ENCODE peak calls at places on chromosomes 11 and 22, in ten cellular contexts. One of them, this sample, is unnamed.

GRCh38 chr11:67118801-67119576 is at the start of gene KDM2A:
- DNase-seq in H9: peak
- DNase-seq in fibroblast of the aortic adventitia: peak
- DNase-seq in tibial nerve: peak
- DNase-seq in GM12878: peak
- DNase-seq in sciatic nerve: peak
- DNase-seq in DMS153: peak
- DNase-seq in stimulated activated CD8-positive, alpha-beta memory T cell treated with anti-CD3 and anti-CD28 coated beads, Interleukin-4, amount 100 ng/mL, for 24 hours: peak
- DNase-seq in EL: peak
- DNase-seq in amygdala: peak
- DNase-seq in this sample: peak

GRCh38 chr11:16356057-16356750 is at the start of gene SOX6:
- DNase-seq in GM12878: no peak
- DNase-seq in EL: peak
- DNase-seq in amygdala: peak
- DNase-seq in tibial nerve: peak
- DNase-seq in DMS153: peak
- DNase-seq in fibroblast of the aortic adventitia: peak
- DNase-seq in sciatic nerve: no peak
- DNase-seq in H9: no peak
- DNase-seq in stimulated activated CD8-positive, alpha-beta memory T cell treated with anti-CD3 and anti-CD28 coated beads, Interleukin-4, amount 100 ng/mL, for 24 hours: no peak
- DNase-seq in this sample: no peak

GRCh38 chr11:111463276-111463675 is 48.9 kb downstream of the BTG4 start:
- DNase-seq in H9: no peak
- DNase-seq in GM12878: no peak
- DNase-seq in fibroblast of the aortic adventitia: no peak
- DNase-seq in sciatic nerve: no peak
- DNase-seq in tibial nerve: no peak
- DNase-seq in DMS153: no peak
- DNase-seq in stimulated activated CD8-positive, alpha-beta memory T cell treated with anti-CD3 and anti-CD28 coated beads, Interleukin-4, amount 100 ng/mL, for 24 hours: no peak
- DNase-seq in amygdala: no peak
- DNase-seq in EL: no peak
- DNase-seq in this sample: no peak

GRCh38 chr11:68370211-68371111 is 58.1 kb downstream of the LRP5 start:
- DNase-seq in stimulated activated CD8-positive, alpha-beta memory T cell treated with anti-CD3 and anti-CD28 coated beads, Interleukin-4, amount 100 ng/mL, for 24 hours: no peak
- DNase-seq in EL: no peak
- DNase-seq in H9: no peak
- DNase-seq in tibial nerve: no peak
- DNase-seq in DMS153: no peak
- DNase-seq in fibroblast of the aortic adventitia: peak
- DNase-seq in amygdala: no peak
- DNase-seq in sciatic nerve: no peak
- DNase-seq in GM12878: peak
- DNase-seq in this sample: no peak

GRCh38 chr11:57638005-57638760 is 11.5 kb downstream of the YPEL4 start:
- DNase-seq in stimulated activated CD8-positive, alpha-beta memory T cell treated with anti-CD3 and anti-CD28 coated beads, Interleukin-4, amount 100 ng/mL, for 24 hours: no peak
- DNase-seq in DMS153: peak
- DNase-seq in amygdala: peak
- DNase-seq in fibroblast of the aortic adventitia: peak
- DNase-seq in H9: peak
- DNase-seq in tibial nerve: no peak
- DNase-seq in EL: peak
- DNase-seq in sciatic nerve: peak
- DNase-seq in GM12878: no peak
- DNase-seq in this sample: peak

GRCh38 chr11:503179-503981 is 3.7 kb downstream of the RNH1 start:
- DNase-seq in stimulated activated CD8-positive, alpha-beta memory T cell treated with anti-CD3 and anti-CD28 coated beads, Interleukin-4, amount 100 ng/mL, for 24 hours: no peak
- DNase-seq in GM12878: peak
- DNase-seq in H9: no peak
- DNase-seq in amygdala: peak
- DNase-seq in sciatic nerve: peak
- DNase-seq in EL: no peak
- DNase-seq in DMS153: no peak
- DNase-seq in tibial nerve: peak
- DNase-seq in fibroblast of the aortic adventitia: peak
- DNase-seq in this sample: no peak

GRCh38 chr11:94243571-94244229 is 60.7 kb upstream of the IZUMO1R start:
- DNase-seq in tibial nerve: no peak
- DNase-seq in EL: no peak
- DNase-seq in stimulated activated CD8-positive, alpha-beta memory T cell treated with anti-CD3 and anti-CD28 coated beads, Interleukin-4, amount 100 ng/mL, for 24 hours: no peak
- DNase-seq in DMS153: no peak
- DNase-seq in GM12878: no peak
- DNase-seq in sciatic nerve: no peak
- DNase-seq in fibroblast of the aortic adventitia: no peak
- DNase-seq in amygdala: no peak
- DNase-seq in H9: no peak
- DNase-seq in this sample: no peak

GRCh38 chr11:108483163-108483562 is 15.0 kb downstream of the POGLUT3 start:
- DNase-seq in tibial nerve: no peak
- DNase-seq in EL: peak
- DNase-seq in stimulated activated CD8-positive, alpha-beta memory T cell treated with anti-CD3 and anti-CD28 coated beads, Interleukin-4, amount 100 ng/mL, for 24 hours: no peak
- DNase-seq in GM12878: no peak
- DNase-seq in DMS153: no peak
- DNase-seq in amygdala: no peak
- DNase-seq in sciatic nerve: no peak
- DNase-seq in fibroblast of the aortic adventitia: peak
- DNase-seq in H9: no peak
- DNase-seq in this sample: no peak

GRCh38 chr22:48574776-48575566 is 1252.7 kb downstream of the BRD1 start:
- DNase-seq in DMS153: peak
- DNase-seq in tibial nerve: no peak
- DNase-seq in sciatic nerve: peak
- DNase-seq in fibroblast of the aortic adventitia: no peak
- DNase-seq in GM12878: no peak
- DNase-seq in stimulated activated CD8-positive, alpha-beta memory T cell treated with anti-CD3 and anti-CD28 coated beads, Interleukin-4, amount 100 ng/mL, for 24 hours: peak
- DNase-seq in amygdala: peak
- DNase-seq in EL: peak
- DNase-seq in H9: peak
- DNase-seq in this sample: peak

GRCh38 chr22:45208993-45209838 is 31.5 kb downstream of the KIAA0930 start:
- DNase-seq in stimulated activated CD8-positive, alpha-beta memory T cell treated with anti-CD3 and anti-CD28 coated beads, Interleukin-4, amount 100 ng/mL, for 24 hours: peak
- DNase-seq in GM12878: no peak
- DNase-seq in H9: peak
- DNase-seq in sciatic nerve: peak
- DNase-seq in tibial nerve: no peak
- DNase-seq in DMS153: no peak
- DNase-seq in EL: peak
- DNase-seq in fibroblast of the aortic adventitia: peak
- DNase-seq in amygdala: peak
- DNase-seq in this sample: peak

GRCh38 chr11:34192481-34193401 is 87.3 kb downstream of the NAT10 start:
- DNase-seq in sciatic nerve: no peak
- DNase-seq in fibroblast of the aortic adventitia: peak
- DNase-seq in H9: no peak
- DNase-seq in amygdala: no peak
- DNase-seq in GM12878: no peak
- DNase-seq in DMS153: no peak
- DNase-seq in stimulated activated CD8-positive, alpha-beta memory T cell treated with anti-CD3 and anti-CD28 coated beads, Interleukin-4, amount 100 ng/mL, for 24 hours: no peak
- DNase-seq in EL: peak
- DNase-seq in tibial nerve: peak
- DNase-seq in this sample: no peak

GRCh38 chr11:72037554-72038311 is 39.0 kb downstream of the IL18BP start:
- DNase-seq in EL: no peak
- DNase-seq in fibroblast of the aortic adventitia: peak
- DNase-seq in sciatic nerve: no peak
- DNase-seq in DMS153: no peak
- DNase-seq in stimulated activated CD8-positive, alpha-beta memory T cell treated with anti-CD3 and anti-CD28 coated beads, Interleukin-4, amount 100 ng/mL, for 24 hours: no peak
- DNase-seq in amygdala: no peak
- DNase-seq in tibial nerve: no peak
- DNase-seq in H9: no peak
- DNase-seq in GM12878: no peak
- DNase-seq in this sample: no peak

GRCh38 chr22:50296658-50297490 is 10.6 kb downstream of the PLXNB2 start:
- DNase-seq in EL: no peak
- DNase-seq in amygdala: no peak
- DNase-seq in stimulated activated CD8-positive, alpha-beta memory T cell treated with anti-CD3 and anti-CD28 coated beads, Interleukin-4, amount 100 ng/mL, for 24 hours: no peak
- DNase-seq in fibroblast of the aortic adventitia: no peak
- DNase-seq in GM12878: no peak
- DNase-seq in sciatic nerve: no peak
- DNase-seq in DMS153: no peak
- DNase-seq in tibial nerve: no peak
- DNase-seq in H9: no peak
- DNase-seq in this sample: no peak

GRCh38 chr22:46107089-46107664 is 43.1 kb upstream of the PPARA start:
- DNase-seq in fibroblast of the aortic adventitia: no peak
- DNase-seq in DMS153: peak
- DNase-seq in stimulated activated CD8-positive, alpha-beta memory T cell treated with anti-CD3 and anti-CD28 coated beads, Interleukin-4, amount 100 ng/mL, for 24 hours: no peak
- DNase-seq in GM12878: no peak
- DNase-seq in H9: no peak
- DNase-seq in sciatic nerve: no peak
- DNase-seq in EL: no peak
- DNase-seq in amygdala: peak
- DNase-seq in tibial nerve: no peak
- DNase-seq in this sample: no peak

GRCh38 chr22:19130959-19131684 is at the start of gene TSSK2:
- DNase-seq in H9: peak
- DNase-seq in GM12878: no peak
- DNase-seq in stimulated activated CD8-positive, alpha-beta memory T cell treated with anti-CD3 and anti-CD28 coated beads, Interleukin-4, amount 100 ng/mL, for 24 hours: no peak
- DNase-seq in fibroblast of the aortic adventitia: no peak
- DNase-seq in EL: no peak
- DNase-seq in DMS153: no peak
- DNase-seq in tibial nerve: no peak
- DNase-seq in sciatic nerve: no peak
- DNase-seq in amygdala: no peak
- DNase-seq in this sample: peak

GRCh38 chr11:30631148-30631547 is 45.0 kb upstream of the MPPED2 start:
- DNase-seq in sciatic nerve: no peak
- DNase-seq in stimulated activated CD8-positive, alpha-beta memory T cell treated with anti-CD3 and anti-CD28 coated beads, Interleukin-4, amount 100 ng/mL, for 24 hours: no peak
- DNase-seq in EL: no peak
- DNase-seq in GM12878: no peak
- DNase-seq in fibroblast of the aortic adventitia: no peak
- DNase-seq in DMS153: no peak
- DNase-seq in tibial nerve: no peak
- DNase-seq in H9: no peak
- DNase-seq in amygdala: no peak
- DNase-seq in this sample: no peak

GRCh38 chr11:31340903-31341572 is 28.5 kb downstream of the DCDC1 start:
- DNase-seq in fibroblast of the aortic adventitia: peak
- DNase-seq in DMS153: no peak
- DNase-seq in amygdala: no peak
- DNase-seq in stimulated activated CD8-positive, alpha-beta memory T cell treated with anti-CD3 and anti-CD28 coated beads, Interleukin-4, amount 100 ng/mL, for 24 hours: no peak
- DNase-seq in tibial nerve: no peak
- DNase-seq in EL: peak
- DNase-seq in sciatic nerve: no peak
- DNase-seq in GM12878: no peak
- DNase-seq in H9: peak
- DNase-seq in this sample: peak

GRCh38 chr11:22795914-22796313 is 33.7 kb downstream of the SVIP start:
- DNase-seq in amygdala: no peak
- DNase-seq in GM12878: no peak
- DNase-seq in stimulated activated CD8-positive, alpha-beta memory T cell treated with anti-CD3 and anti-CD28 coated beads, Interleukin-4, amount 100 ng/mL, for 24 hours: no peak
- DNase-seq in EL: no peak
- DNase-seq in sciatic nerve: no peak
- DNase-seq in H9: no peak
- DNase-seq in tibial nerve: no peak
- DNase-seq in DMS153: no peak
- DNase-seq in fibroblast of the aortic adventitia: no peak
- DNase-seq in this sample: no peak

GRCh38 chr22:44542561-44543222 is 44.7 kb upstream of the RTL6 start:
- DNase-seq in tibial nerve: no peak
- DNase-seq in sciatic nerve: peak
- DNase-seq in fibroblast of the aortic adventitia: no peak
- DNase-seq in EL: no peak
- DNase-seq in stimulated activated CD8-positive, alpha-beta memory T cell treated with anti-CD3 and anti-CD28 coated beads, Interleukin-4, amount 100 ng/mL, for 24 hours: no peak
- DNase-seq in DMS153: no peak
- DNase-seq in H9: no peak
- DNase-seq in GM12878: no peak
- DNase-seq in amygdala: no peak
- DNase-seq in this sample: no peak

GRCh38 chr22:21771631-21771976 is 36.0 kb upstream of the YPEL1 start:
- DNase-seq in H9: no peak
- DNase-seq in tibial nerve: no peak
- DNase-seq in DMS153: no peak
- DNase-seq in GM12878: no peak
- DNase-seq in amygdala: no peak
- DNase-seq in sciatic nerve: peak
- DNase-seq in fibroblast of the aortic adventitia: no peak
- DNase-seq in stimulated activated CD8-positive, alpha-beta memory T cell treated with anti-CD3 and anti-CD28 coated beads, Interleukin-4, amount 100 ng/mL, for 24 hours: no peak
- DNase-seq in EL: no peak
- DNase-seq in this sample: no peak

GRCh38 chr11:96155627-96156378 is 187.2 kb downstream of the MAML2 start:
- DNase-seq in EL: peak
- DNase-seq in sciatic nerve: peak
- DNase-seq in amygdala: no peak
- DNase-seq in GM12878: peak
- DNase-seq in H9: peak
- DNase-seq in DMS153: no peak
- DNase-seq in fibroblast of the aortic adventitia: peak
- DNase-seq in tibial nerve: peak
- DNase-seq in stimulated activated CD8-positive, alpha-beta memory T cell treated with anti-CD3 and anti-CD28 coated beads, Interleukin-4, amount 100 ng/mL, for 24 hours: peak
- DNase-seq in this sample: peak

GRCh38 chr22:29555065-29555644 is 1.6 kb upstream of the THOC5 start:
- DNase-seq in sciatic nerve: peak
- DNase-seq in H9: no peak
- DNase-seq in GM12878: no peak
- DNase-seq in fibroblast of the aortic adventitia: peak
- DNase-seq in stimulated activated CD8-positive, alpha-beta memory T cell treated with anti-CD3 and anti-CD28 coated beads, Interleukin-4, amount 100 ng/mL, for 24 hours: no peak
- DNase-seq in amygdala: peak
- DNase-seq in DMS153: no peak
- DNase-seq in EL: no peak
- DNase-seq in tibial nerve: peak
- DNase-seq in this sample: no peak

GRCh38 chr11:95682552-95682951 is 107.0 kb downstream of the FAM76B start:
- DNase-seq in amygdala: no peak
- DNase-seq in EL: no peak
- DNase-seq in sciatic nerve: no peak
- DNase-seq in DMS153: no peak
- DNase-seq in stimulated activated CD8-positive, alpha-beta memory T cell treated with anti-CD3 and anti-CD28 coated beads, Interleukin-4, amount 100 ng/mL, for 24 hours: no peak
- DNase-seq in fibroblast of the aortic adventitia: peak
- DNase-seq in H9: no peak
- DNase-seq in tibial nerve: no peak
- DNase-seq in GM12878: no peak
- DNase-seq in this sample: no peak

GRCh38 chr11:16204261-16204660 is 152.1 kb downstream of the SOX6 start:
- DNase-seq in DMS153: no peak
- DNase-seq in amygdala: no peak
- DNase-seq in GM12878: no peak
- DNase-seq in H9: no peak
- DNase-seq in EL: no peak
- DNase-seq in stimulated activated CD8-positive, alpha-beta memory T cell treated with anti-CD3 and anti-CD28 coated beads, Interleukin-4, amount 100 ng/mL, for 24 hours: no peak
- DNase-seq in tibial nerve: no peak
- DNase-seq in sciatic nerve: no peak
- DNase-seq in fibroblast of the aortic adventitia: no peak
- DNase-seq in this sample: no peak

GRCh38 chr22:46969491-46969890 is 207.0 kb downstream of the TBC1D22A start:
- DNase-seq in fibroblast of the aortic adventitia: no peak
- DNase-seq in H9: no peak
- DNase-seq in GM12878: peak
- DNase-seq in DMS153: no peak
- DNase-seq in sciatic nerve: no peak
- DNase-seq in amygdala: no peak
- DNase-seq in tibial nerve: no peak
- DNase-seq in stimulated activated CD8-positive, alpha-beta memory T cell treated with anti-CD3 and anti-CD28 coated beads, Interleukin-4, amount 100 ng/mL, for 24 hours: peak
- DNase-seq in EL: no peak
- DNase-seq in this sample: no peak